ENCODE peak calls at places on chromosomes 7 and 10, in ten cellular contexts. One of them, this sample, is unnamed.

GRCh38 chr7:30727061-30727945 is 24.6 kb upstream of the INMT start:
- DNase-seq in thyroid gland: no peak
- DNase-seq in PC-3: peak
- DNase-seq in IMR-90: peak
- DNase-seq in GM10248: no peak
- DNase-seq in dorsolateral prefrontal cortex: no peak
- DNase-seq in mammary epithelial cell: no peak
- DNase-seq in astrocyte of the cerebellum: no peak
- DNase-seq in AG09319: no peak
- DNase-seq in H9: peak
- DNase-seq in this sample: peak

GRCh38 chr10:119191881-119192280 is 13.3 kb upstream of the PRDX3 start:
- DNase-seq in thyroid gland: no peak
- DNase-seq in PC-3: peak
- DNase-seq in IMR-90: no peak
- DNase-seq in GM10248: no peak
- DNase-seq in dorsolateral prefrontal cortex: no peak
- DNase-seq in mammary epithelial cell: peak
- DNase-seq in astrocyte of the cerebellum: no peak
- DNase-seq in AG09319: no peak
- DNase-seq in H9: peak
- DNase-seq in this sample: no peak

GRCh38 chr10:124381011-124381591 is 37.6 kb downstream of the OAT start:
- DNase-seq in thyroid gland: no peak
- DNase-seq in PC-3: peak
- DNase-seq in IMR-90: peak
- DNase-seq in GM10248: no peak
- DNase-seq in dorsolateral prefrontal cortex: peak
- DNase-seq in mammary epithelial cell: no peak
- DNase-seq in astrocyte of the cerebellum: no peak
- DNase-seq in AG09319: no peak
- DNase-seq in H9: no peak
- DNase-seq in this sample: no peak

GRCh38 chr7:23298141-23298851 is 843 bp upstream of the MALSU1 start:
- DNase-seq in thyroid gland: peak
- DNase-seq in PC-3: peak
- DNase-seq in IMR-90: peak
- DNase-seq in GM10248: no peak
- DNase-seq in dorsolateral prefrontal cortex: no peak
- DNase-seq in mammary epithelial cell: peak
- DNase-seq in astrocyte of the cerebellum: peak
- DNase-seq in AG09319: no peak
- DNase-seq in H9: no peak
- DNase-seq in this sample: no peak

GRCh38 chr10:63629363-63630084 is 108.3 kb downstream of the REEP3 start:
- DNase-seq in thyroid gland: peak
- DNase-seq in PC-3: peak
- DNase-seq in IMR-90: peak
- DNase-seq in GM10248: peak
- DNase-seq in dorsolateral prefrontal cortex: peak
- DNase-seq in mammary epithelial cell: peak
- DNase-seq in astrocyte of the cerebellum: peak
- DNase-seq in AG09319: peak
- DNase-seq in H9: peak
- DNase-seq in this sample: peak

GRCh38 chr7:146659732-146660131 is 543.1 kb downstream of the CNTNAP2 start:
- DNase-seq in thyroid gland: no peak
- DNase-seq in PC-3: no peak
- DNase-seq in IMR-90: no peak
- DNase-seq in GM10248: no peak
- DNase-seq in dorsolateral prefrontal cortex: no peak
- DNase-seq in mammary epithelial cell: no peak
- DNase-seq in astrocyte of the cerebellum: no peak
- DNase-seq in AG09319: no peak
- DNase-seq in H9: no peak
- DNase-seq in this sample: no peak

GRCh38 chr7:90474284-90475210 is 5.1 kb downstream of the PTTG1IP2 start:
- DNase-seq in thyroid gland: no peak
- DNase-seq in PC-3: peak
- DNase-seq in IMR-90: peak
- DNase-seq in GM10248: no peak
- DNase-seq in dorsolateral prefrontal cortex: no peak
- DNase-seq in mammary epithelial cell: peak
- DNase-seq in astrocyte of the cerebellum: peak
- DNase-seq in AG09319: no peak
- DNase-seq in H9: no peak
- DNase-seq in this sample: no peak

GRCh38 chr7:127650842-127651555 is 995 bp upstream of the SND1 start:
- DNase-seq in thyroid gland: peak
- DNase-seq in PC-3: no peak
- DNase-seq in IMR-90: peak
- DNase-seq in GM10248: peak
- DNase-seq in dorsolateral prefrontal cortex: no peak
- DNase-seq in mammary epithelial cell: no peak
- DNase-seq in astrocyte of the cerebellum: no peak
- DNase-seq in AG09319: no peak
- DNase-seq in H9: peak
- DNase-seq in this sample: peak

GRCh38 chr7:2247141-2247985 is 5.3 kb downstream of the NUDT1 start:
- DNase-seq in thyroid gland: no peak
- DNase-seq in PC-3: peak
- DNase-seq in IMR-90: no peak
- DNase-seq in GM10248: peak
- DNase-seq in dorsolateral prefrontal cortex: no peak
- DNase-seq in mammary epithelial cell: no peak
- DNase-seq in astrocyte of the cerebellum: no peak
- DNase-seq in AG09319: no peak
- DNase-seq in H9: peak
- DNase-seq in this sample: no peak

GRCh38 chr10:6875229-6875544 is 295.1 kb upstream of the PRKCQ start:
- DNase-seq in thyroid gland: no peak
- DNase-seq in PC-3: no peak
- DNase-seq in IMR-90: no peak
- DNase-seq in GM10248: no peak
- DNase-seq in dorsolateral prefrontal cortex: no peak
- DNase-seq in mammary epithelial cell: no peak
- DNase-seq in astrocyte of the cerebellum: no peak
- DNase-seq in AG09319: no peak
- DNase-seq in H9: no peak
- DNase-seq in this sample: no peak
- TF ChIP-seq CTCF in thyroid gland: no peak
- TF ChIP-seq CTCF in PC-3: no peak
- TF ChIP-seq CTCF in IMR-90: no peak
- TF ChIP-seq CTCF in GM10248: no peak
- TF ChIP-seq CTCF in dorsolateral prefrontal cortex: no peak
- TF ChIP-seq CTCF in mammary epithelial cell: no peak
- TF ChIP-seq CTCF in astrocyte of the cerebellum: no peak
- TF ChIP-seq CTCF in AG09319: no peak
- TF ChIP-seq CTCF in H9: no peak
- TF ChIP-seq CTCF in this sample: no peak

GRCh38 chr7:73518470-73518869 is 3.6 kb downstream of the BAZ1B start:
- DNase-seq in thyroid gland: no peak
- DNase-seq in PC-3: no peak
- DNase-seq in IMR-90: no peak
- DNase-seq in GM10248: no peak
- DNase-seq in dorsolateral prefrontal cortex: no peak
- DNase-seq in mammary epithelial cell: no peak
- DNase-seq in astrocyte of the cerebellum: no peak
- DNase-seq in AG09319: no peak
- DNase-seq in H9: no peak
- DNase-seq in this sample: no peak

GRCh38 chr7:73521636-73522080 is 435 bp downstream of the BAZ1B start:
- DNase-seq in thyroid gland: peak
- DNase-seq in PC-3: peak
- DNase-seq in IMR-90: peak
- DNase-seq in GM10248: peak
- DNase-seq in dorsolateral prefrontal cortex: no peak
- DNase-seq in mammary epithelial cell: no peak
- DNase-seq in astrocyte of the cerebellum: no peak
- DNase-seq in AG09319: no peak
- DNase-seq in H9: peak
- DNase-seq in this sample: peak

GRCh38 chr7:73520673-73521635 is 1.1 kb downstream of the BAZ1B start:
- DNase-seq in thyroid gland: peak
- DNase-seq in PC-3: peak
- DNase-seq in IMR-90: peak
- DNase-seq in GM10248: no peak
- DNase-seq in dorsolateral prefrontal cortex: no peak
- DNase-seq in mammary epithelial cell: peak
- DNase-seq in astrocyte of the cerebellum: no peak
- DNase-seq in AG09319: no peak
- DNase-seq in H9: no peak
- DNase-seq in this sample: no peak

GRCh38 chr7:73519867-73520672 is 2.0 kb downstream of the BAZ1B start:
- DNase-seq in thyroid gland: peak
- DNase-seq in PC-3: no peak
- DNase-seq in IMR-90: peak
- DNase-seq in GM10248: no peak
- DNase-seq in dorsolateral prefrontal cortex: no peak
- DNase-seq in mammary epithelial cell: peak
- DNase-seq in astrocyte of the cerebellum: no peak
- DNase-seq in AG09319: no peak
- DNase-seq in H9: no peak
- DNase-seq in this sample: no peak

DNA sequence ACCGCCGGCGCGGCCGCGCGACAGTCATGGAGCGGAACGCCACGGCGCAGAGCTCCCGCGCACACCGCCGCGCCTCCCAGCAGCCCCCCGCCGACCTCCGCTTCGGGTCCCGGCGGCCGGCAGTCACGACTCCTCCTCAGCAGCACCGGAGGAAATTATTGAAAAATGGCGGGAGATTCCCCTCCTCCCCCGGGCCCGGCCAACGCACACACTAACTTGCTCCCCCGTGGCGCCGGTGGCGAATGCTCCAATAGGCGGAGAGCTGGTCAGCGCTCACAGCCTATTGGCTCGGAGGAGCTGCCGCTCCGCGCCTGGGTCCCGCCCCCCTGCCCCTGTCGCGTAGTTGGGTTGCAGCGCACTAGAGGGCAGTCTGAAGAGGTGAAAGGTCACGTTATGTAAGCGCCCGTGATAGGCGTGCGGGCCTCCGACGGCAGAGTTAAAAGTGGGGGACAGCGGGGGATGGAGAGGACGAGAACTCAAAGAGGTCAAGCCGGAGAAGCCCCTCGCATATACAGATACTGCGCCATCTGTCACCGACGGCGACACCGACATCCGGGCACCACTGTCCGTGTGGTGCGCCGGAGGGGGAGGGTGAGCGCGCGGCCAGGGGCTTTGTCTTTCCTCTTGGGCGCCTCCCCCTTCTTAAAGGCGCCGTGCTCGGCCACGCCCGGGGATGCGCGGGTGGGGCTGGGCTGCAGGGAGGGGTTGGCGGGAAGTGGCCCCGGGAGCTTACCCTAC is at the start of gene BAZ1B:
- DNase-seq in thyroid gland: peak
- DNase-seq in PC-3: peak
- DNase-seq in IMR-90: peak
- DNase-seq in GM10248: peak
- DNase-seq in dorsolateral prefrontal cortex: peak
- DNase-seq in mammary epithelial cell: peak
- DNase-seq in astrocyte of the cerebellum: peak
- DNase-seq in AG09319: peak
- DNase-seq in H9: peak
- DNase-seq in this sample: peak
- TF ChIP-seq CTCF in thyroid gland: peak
- TF ChIP-seq CTCF in PC-3: no peak
- TF ChIP-seq CTCF in IMR-90: no peak
- TF ChIP-seq CTCF in GM10248: no peak
- TF ChIP-seq CTCF in dorsolateral prefrontal cortex: peak
- TF ChIP-seq CTCF in mammary epithelial cell: peak
- TF ChIP-seq CTCF in astrocyte of the cerebellum: no peak
- TF ChIP-seq CTCF in AG09319: no peak
- TF ChIP-seq CTCF in H9: peak
- TF ChIP-seq CTCF in this sample: peak

DNA sequence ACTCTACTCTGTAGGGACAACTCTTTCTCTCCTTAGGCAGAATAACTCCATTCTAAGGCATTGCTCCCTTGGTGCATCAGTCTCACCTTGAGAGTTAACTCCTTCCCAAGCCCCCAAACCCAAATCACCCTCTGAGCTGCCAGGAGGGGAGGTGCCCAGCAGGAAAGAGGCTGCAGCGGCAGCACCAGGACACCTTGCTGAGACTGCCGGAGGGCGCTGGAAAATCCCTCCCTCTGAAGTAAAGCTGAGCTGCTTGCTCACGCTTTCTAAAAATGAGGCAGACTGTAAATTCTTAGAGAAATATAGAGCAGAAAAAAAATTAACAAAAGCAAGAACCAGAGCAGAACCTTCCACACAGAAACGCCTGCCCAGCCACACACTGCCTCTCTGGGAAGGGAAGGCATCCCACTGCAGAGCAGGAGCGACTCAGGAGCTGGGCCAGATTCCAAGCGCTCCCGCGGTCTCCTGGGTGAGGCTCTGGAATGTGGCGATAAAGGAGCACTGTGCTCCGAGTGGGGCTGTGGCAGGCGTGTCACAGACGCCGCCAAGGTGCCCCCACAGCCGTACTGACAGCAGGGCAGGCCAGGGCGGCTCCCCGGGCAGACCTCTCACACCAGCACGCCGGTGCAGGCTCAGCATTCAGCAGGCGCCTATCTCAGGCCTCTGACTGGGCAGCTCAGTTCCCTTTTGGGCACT is 202.1 kb downstream of the TNS3 start:
- DNase-seq in thyroid gland: peak
- DNase-seq in PC-3: peak
- DNase-seq in IMR-90: peak
- DNase-seq in GM10248: no peak
- DNase-seq in dorsolateral prefrontal cortex: peak
- DNase-seq in mammary epithelial cell: peak
- DNase-seq in astrocyte of the cerebellum: peak
- DNase-seq in AG09319: no peak
- DNase-seq in H9: peak
- DNase-seq in this sample: no peak
- TF ChIP-seq CTCF in thyroid gland: no peak
- TF ChIP-seq CTCF in PC-3: no peak
- TF ChIP-seq CTCF in IMR-90: no peak
- TF ChIP-seq CTCF in GM10248: no peak
- TF ChIP-seq CTCF in dorsolateral prefrontal cortex: no peak
- TF ChIP-seq CTCF in mammary epithelial cell: no peak
- TF ChIP-seq CTCF in astrocyte of the cerebellum: no peak
- TF ChIP-seq CTCF in AG09319: no peak
- TF ChIP-seq CTCF in H9: no peak
- TF ChIP-seq CTCF in this sample: no peak

GRCh38 chr10:37991655-37992054 is 15.2 kb upstream of the ZNF25 start:
- DNase-seq in thyroid gland: no peak
- DNase-seq in PC-3: no peak
- DNase-seq in IMR-90: no peak
- DNase-seq in GM10248: no peak
- DNase-seq in dorsolateral prefrontal cortex: no peak
- DNase-seq in mammary epithelial cell: no peak
- DNase-seq in astrocyte of the cerebellum: no peak
- DNase-seq in AG09319: no peak
- DNase-seq in H9: no peak
- DNase-seq in this sample: no peak

DNA sequence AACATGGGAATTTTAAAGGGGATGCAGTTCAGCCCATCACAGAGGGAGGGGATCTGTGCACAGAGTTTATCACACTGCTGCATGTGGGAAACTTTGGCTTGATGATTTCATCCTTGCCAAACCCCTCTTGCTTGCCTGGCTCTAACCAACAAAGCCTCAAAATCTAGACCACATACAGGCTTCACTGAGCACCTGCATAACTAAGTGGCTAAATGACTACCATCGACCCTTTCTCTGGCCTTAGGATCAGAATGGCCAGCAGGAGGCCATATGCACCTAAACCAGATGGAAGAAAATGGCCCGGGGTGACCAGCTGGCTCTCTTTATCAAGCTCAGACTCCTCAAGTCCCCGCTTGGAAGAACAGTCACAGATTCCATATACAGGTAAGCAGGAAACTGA is 15.6 kb upstream of the ZNF25 start:
- DNase-seq in thyroid gland: no peak
- DNase-seq in PC-3: no peak
- DNase-seq in IMR-90: no peak
- DNase-seq in GM10248: no peak
- DNase-seq in dorsolateral prefrontal cortex: no peak
- DNase-seq in mammary epithelial cell: no peak
- DNase-seq in astrocyte of the cerebellum: no peak
- DNase-seq in AG09319: no peak
- DNase-seq in H9: no peak
- DNase-seq in this sample: no peak
- TF ChIP-seq CTCF in thyroid gland: no peak
- TF ChIP-seq CTCF in PC-3: peak
- TF ChIP-seq CTCF in IMR-90: no peak
- TF ChIP-seq CTCF in GM10248: no peak
- TF ChIP-seq CTCF in dorsolateral prefrontal cortex: no peak
- TF ChIP-seq CTCF in mammary epithelial cell: peak
- TF ChIP-seq CTCF in astrocyte of the cerebellum: no peak
- TF ChIP-seq CTCF in AG09319: no peak
- TF ChIP-seq CTCF in H9: no peak
- TF ChIP-seq CTCF in this sample: no peak